ENCODE peak calls at places on chromosomes 12 and 14, in eight cellular contexts. U is lower lobe of right lung; N is adrenal gland; B is CD8-positive, alpha-beta T cell; M is kidney; E is breast epithelium; R is HCT116; L is hepatocyte. I is an unnamed sample.

GRCh38 chr12:75245108-75245507 is 35.5 kb upstream of the KCNC2 start:
- DNase-seq in U (no peak), N (no peak), B (no peak), M (no peak), E (no peak), R (no peak), L (no peak), I (no peak)

GRCh38 chr14:55129086-55129427 is at the start of gene LGALS3:
- DNase-seq in U (peak; percentile 90), N (peak; percentile 71), B (no peak), M (peak; percentile 92), E (peak; percentile 75), R (no peak), L (peak; percentile 91), I (peak; percentile 20)

GRCh38 chr12:63095369-63095967 is 55.5 kb downstream of the AVPR1A start:
- DNase-seq in U (no peak), N (no peak), B (no peak), M (no peak), E (no peak), R (no peak), L (no peak), I (no peak)

GRCh38 chr12:114669501-114670256 is 14.3 kb downstream of the TBX3 start:
- DNase-seq in U (no peak), N (peak; percentile 75), B (no peak), M (no peak), E (no peak), R (no peak), L (peak; percentile 89), I (no peak)

GRCh38 chr14:45698462-45699134 is 445.6 kb upstream of the MIS18BP1 start:
- DNase-seq in U (no peak), N (peak; percentile 10), B (no peak), M (no peak), E (no peak), R (no peak), L (peak; percentile 60), I (peak; percentile 50)

GRCh38 chr12:111311011-111311410 is 57.9 kb downstream of the PHETA1 start:
- DNase-seq in U (no peak), N (no peak), B (no peak), M (no peak), E (no peak), R (no peak), L (no peak), I (peak; percentile 33)

GRCh38 chr12:10732554-10732953 is 9.4 kb upstream of the YBX3 start:
- DNase-seq in U (no peak), N (no peak), B (no peak), M (no peak), E (no peak), R (no peak), L (no peak), I (no peak)

GRCh38 chr12:101475751-101476305 is 692 bp downstream of the SPIC start:
- DNase-seq in U (no peak), N (no peak), B (no peak), M (no peak), E (no peak), R (no peak), L (no peak), I (no peak)

GRCh38 chr12:101653030-101653429 is 44.4 kb upstream of the CHPT1 start:
- DNase-seq in U (no peak), N (no peak), B (no peak), M (no peak), E (no peak), R (no peak), L (no peak), I (no peak)

GRCh38 chr14:52299692-52300278 is 14.3 kb upstream of the PTGER2 start:
- DNase-seq in U (no peak), N (no peak), B (no peak), M (no peak), E (no peak), R (peak; percentile 31), L (peak; percentile 61), I (peak; percentile 65)

GRCh38 chr12:57089259-57090245 is 638 bp downstream of the NAB2 start:
- DNase-seq in U (peak; percentile 88), N (peak; percentile 79), B (peak; percentile 60), M (peak; percentile 93), E (peak; percentile 53), R (no peak), L (peak; percentile 83), I (peak; percentile 98)

GRCh38 chr14:53391631-53392030 is 238.5 kb upstream of the DDHD1 start:
- DNase-seq in U (no peak), N (no peak), B (no peak), M (no peak), E (no peak), R (peak; percentile 88), L (no peak), I (no peak)

GRCh38 chr12:88393017-88393767 is 187.1 kb downstream of the KITLG start:
- DNase-seq in U (no peak), N (no peak), B (no peak), M (no peak), E (no peak), R (peak; percentile 27), L (peak; percentile 19), I (peak; percentile 26)

GRCh38 chr14:91115986-91116385 is 2.1 kb downstream of the DGLUCY start:
- DNase-seq in U (no peak), N (peak; percentile 59), B (no peak), M (no peak), E (no peak), R (no peak), L (no peak), I (peak; percentile 56)

GRCh38 chr12:57904848-57905811 is 36.2 kb upstream of the ATP23 start:
- DNase-seq in U (peak; percentile 82), N (peak; percentile 87), B (peak; percentile 79), M (peak; percentile 87), E (peak; percentile 85), R (peak; percentile 89), L (peak; percentile 94), I (peak; percentile 100)

GRCh38 chr14:32967421-32967820 is 28.7 kb downstream of the NPAS3 start:
- DNase-seq in U (no peak), N (no peak), B (no peak), M (no peak), E (no peak), R (no peak), L (no peak), I (no peak)

GRCh38 chr12:63916561-63917476 is 72.3 kb downstream of the SRGAP1 start:
- DNase-seq in U (no peak), N (no peak), B (no peak), M (no peak), E (no peak), R (no peak), L (no peak), I (peak; percentile 13)

DNA sequence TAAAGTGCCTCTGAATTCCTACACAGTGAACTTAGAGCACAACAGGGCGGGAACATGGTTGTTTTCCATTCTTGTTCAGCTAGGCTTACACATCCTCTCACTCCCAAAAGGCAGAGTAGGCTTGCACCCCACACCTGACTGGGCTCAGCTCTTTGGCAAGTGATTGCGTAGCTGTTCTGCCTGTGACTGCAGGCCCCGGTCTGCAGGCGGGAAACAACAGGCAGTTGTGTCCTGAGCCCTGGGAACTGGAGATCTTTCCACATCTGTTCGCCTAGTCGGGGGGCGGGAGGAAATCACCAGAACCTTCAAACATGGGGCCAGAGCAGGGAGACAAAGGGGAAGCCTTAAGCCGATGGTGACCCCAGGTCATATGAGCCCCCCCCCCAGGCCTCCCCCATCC is 274.7 kb downstream of the ZFP36L1 start:
- DNase-seq in U (no peak), N (no peak), B (no peak), M (no peak), E (no peak), R (no peak), L (no peak), I (peak; percentile 92)
- H3K4me1 ChIP-seq in U (peaks cover 56% of the 10 kb centered on the region), N (peaks cover 29% of the 10 kb centered on the region), B (peaks cover 29% of the 10 kb centered on the region), M (peaks cover 24% of the 10 kb centered on the region), E (no peaks in the 10 kb centered on the region), R (peaks cover 61% of the 10 kb centered on the region), L (peaks cover 61% of the 10 kb centered on the region), I (peaks cover 71% of the 10 kb centered on the region)

GRCh38 chr12:124940393-124941169 is 26.1 kb upstream of the UBC start:
- DNase-seq in U (peak; percentile 93), N (peak; percentile 92), B (peak; percentile 82), M (peak; percentile 95), E (peak; percentile 92), R (peak; percentile 86), L (peak; percentile 95), I (peak; percentile 92)
- H3K4me3 ChIP-seq in U (peak overlapping the region; percentile 52), N (no peak overlapping the region), B (peak overlapping the region; percentile 65), M (peak overlapping the region; percentile 68), E (peak overlapping the region; percentile 46), R (peak overlapping the region; percentile 52), L (peak overlapping the region; percentile 25), I (peak overlapping the region; percentile 48)

DNA sequence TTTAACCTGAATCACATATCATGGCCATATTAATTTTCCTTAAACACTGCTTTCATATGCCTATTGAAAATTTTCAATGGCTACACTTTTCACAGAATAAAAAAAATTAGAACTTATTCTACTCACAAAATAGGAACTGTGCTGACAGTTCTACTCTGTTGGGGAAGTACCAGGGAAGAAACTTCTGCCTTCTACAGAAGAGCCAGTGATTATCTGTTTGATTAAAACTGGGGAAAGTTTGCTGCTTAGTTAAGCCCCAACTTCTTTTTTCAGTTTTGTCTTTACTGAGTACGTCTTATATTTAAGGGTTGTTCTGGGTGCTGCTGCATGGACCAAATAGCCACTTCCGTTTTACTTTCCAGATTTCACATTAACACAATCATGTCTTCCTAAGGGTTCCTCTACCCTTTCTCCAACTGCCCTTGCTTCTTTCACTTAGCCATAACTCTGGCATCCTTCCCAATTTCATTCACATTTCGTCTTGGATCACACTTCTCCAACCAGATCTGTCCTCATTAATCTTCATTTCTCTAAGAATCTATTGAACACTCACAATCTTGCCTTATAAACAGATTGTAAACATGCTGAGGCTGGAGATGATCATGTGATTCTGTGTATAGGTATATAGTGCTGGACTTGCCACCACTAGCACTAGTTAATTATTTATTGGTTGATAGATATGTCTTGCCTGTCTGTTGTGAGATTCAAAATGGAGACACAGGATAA is 1.9 kb upstream of the SEL1L start:
- DNase-seq in U (no peak), N (no peak), B (no peak), M (no peak), E (no peak), R (no peak), L (no peak), I (no peak)
- H3K27ac ChIP-seq in U (no peak overlapping the region), N (no peak overlapping the region), B (no peak overlapping the region), M (no peak overlapping the region), E (no peak overlapping the region), R (no peak overlapping the region), L (peak overlapping the region; percentile 81), I (no peak overlapping the region)

DNA sequence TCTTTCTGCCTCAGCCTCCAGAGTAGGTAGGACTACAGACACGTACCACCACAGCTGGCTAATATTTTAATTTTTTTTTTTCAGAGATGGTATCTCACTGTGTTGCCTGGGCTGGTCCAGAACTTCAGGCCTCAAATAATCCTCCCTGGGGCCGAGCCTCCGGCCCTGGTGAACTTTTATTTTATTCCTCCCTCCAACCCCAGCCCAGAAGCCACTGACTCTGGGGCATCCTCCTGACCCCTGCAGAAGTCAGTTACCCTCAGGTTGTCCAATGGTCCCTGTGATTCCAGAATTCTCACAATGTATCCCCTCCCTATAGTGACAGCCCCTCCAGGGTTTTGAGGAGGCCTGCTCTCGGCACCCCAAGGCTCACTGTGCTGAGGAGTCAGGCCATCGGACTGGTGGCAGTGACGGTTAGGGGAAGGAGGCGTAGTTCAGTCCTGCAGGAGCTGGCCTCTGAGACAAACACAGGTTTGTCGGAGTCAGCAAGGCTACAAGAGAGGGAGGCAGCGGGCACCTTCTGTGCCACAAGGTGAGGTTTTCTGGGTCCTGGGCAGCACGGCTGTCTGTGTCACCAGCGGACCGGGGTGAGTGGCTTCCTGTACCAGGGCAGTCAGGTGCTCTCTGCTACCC is 19.4 kb upstream of the FIGNL2 start:
- DNase-seq in U (peak; percentile 20), N (no peak), B (no peak), M (peak; percentile 69), E (no peak), R (no peak), L (no peak), I (no peak)
- H3K4me1 ChIP-seq in U (peaks cover 54% of the 10 kb centered on the region), N (peaks cover 15% of the 10 kb centered on the region), B (peaks cover 19% of the 10 kb centered on the region), M (peaks cover 27% of the 10 kb centered on the region), E (no peaks in the 10 kb centered on the region), R (no peaks in the 10 kb centered on the region), L (peaks cover 45% of the 10 kb centered on the region), I (peaks cover 6% of the 10 kb centered on the region)

GRCh38 chr12:31369712-31370521 is 44.0 kb upstream of the SINHCAF start:
- DNase-seq in U (no peak), N (peak; percentile 46), B (no peak), M (no peak), E (no peak), R (no peak), L (peak; percentile 73), I (peak; percentile 49)
- H3K4me3 ChIP-seq in U (peak overlapping the region; percentile 32), N (no peak overlapping the region), B (no peak overlapping the region), M (peak overlapping the region; percentile 41), E (peak overlapping the region; percentile 33), R (no peak overlapping the region), L (peak overlapping the region; percentile 8), I (peak overlapping the region; percentile 53)

I was measured in SJCRH30.